ENCODE peak calls at places on chromosomes 4 and X, in ten cellular contexts. C, Y, H, A, X, E, N, V, S and L are unnamed samples.

GRCh38 chr4:87108142-87108546 is 112.3 kb downstream of the KLHL8 start:
- DNase-seq in C (no peak), Y (no peak), H (no peak), A (peak), X (no peak), E (no peak), N (peak), V (no peak), S (no peak), L (no peak)

GRCh38 chr4:147539959-147540358 is 59.1 kb downstream of the EDNRA start:
- DNase-seq in C (no peak), Y (no peak), H (no peak), A (no peak), X (no peak), E (no peak), N (no peak), V (no peak), S (no peak), L (no peak)

GRCh38 chr4:76127754-76128153 is 20.4 kb downstream of the NUP54 start:
- DNase-seq in C (no peak), Y (no peak), H (no peak), A (no peak), X (no peak), E (no peak), N (no peak), V (no peak), S (no peak), L (no peak)

GRCh38 chr4:48816971-48817370 is 13.9 kb upstream of the OCIAD1 start:
- DNase-seq in C (no peak), Y (no peak), H (no peak), A (no peak), X (no peak), E (no peak), N (no peak), V (no peak), S (no peak), L (no peak)

GRCh38 chr4:80312124-80312523 is 23.4 kb upstream of the CFAP299 start:
- DNase-seq in C (no peak), Y (no peak), H (no peak), A (no peak), X (no peak), E (no peak), N (no peak), V (no peak), S (no peak), L (no peak)

GRCh38 chr4:118032691-118033090 is 1.6 kb upstream of the NDST3 start:
- DNase-seq in C (no peak), Y (no peak), H (peak), A (peak), X (no peak), E (no peak), N (peak), V (no peak), S (no peak), L (no peak)

GRCh38 chrX:149131780-149132179 is 373.3 kb downstream of the IDS start:
- DNase-seq in C (no peak), Y (no peak), H (no peak), A (peak), X (no peak), E (no peak), N (peak), V (no peak), S (no peak), L (no peak)

GRCh38 chr4:4386296-4386735 is 586 bp upstream of the NSG1 start:
- DNase-seq in C (no peak), Y (no peak), H (no peak), A (no peak), X (no peak), E (no peak), N (no peak), V (no peak), S (peak), L (no peak)

GRCh38 chr4:70183168-70183939 is 12.2 kb upstream of the ODAM start:
- DNase-seq in C (no peak), Y (no peak), H (peak), A (peak), X (no peak), E (no peak), N (peak), V (no peak), S (peak), L (no peak)